ENCODE peak calls at places on chromosome X, in seven cellular contexts. N is body of pancreas; J is NCI-H748 treated with DMSO at 0.1 percent for 48 hours; L is activated CD8-positive, alpha-beta memory T cell treated with anti-CD3 and anti-CD28 coated beads for 48 hours; W is nephron progenitor cell; B is amniotic epithelial cell; P is astrocyte of the hippocampus. K is an unnamed sample.

GRCh38 chrX:108312011-108312410 is 126.2 kb downstream of the COL4A6 start:
- DNase-seq in B (peak), L (no peak), N (no peak), W (no peak), J (no peak), P (peak), K (no peak)

GRCh38 chrX:102975016-102975415 is 37.9 kb downstream of the RAB40AL start:
- DNase-seq in W (no peak), L (no peak), J (no peak), N (no peak), B (no peak), P (no peak), K (no peak)

GRCh38 chrX:11792461-11793421 is 34.7 kb downstream of the MSL3 start:
- DNase-seq in P (peak), W (no peak), J (no peak), L (peak), B (no peak), N (peak), K (no peak)

GRCh38 chrX:107775734-107776511 is at the start of gene TSC22D3:
- DNase-seq in P (peak), J (peak), B (peak), N (peak), L (no peak), W (peak), K (no peak)

GRCh38 chrX:29044802-29045201 is 457.6 kb downstream of the IL1RAPL1 start:
- DNase-seq in B (peak), W (no peak), N (no peak), P (peak), L (no peak), J (no peak), K (no peak)

GRCh38 chrX:153944140-153944799 is at the start of gene RENBP:
- DNase-seq in L (no peak), B (no peak), N (no peak), W (peak), P (no peak), J (no peak), K (no peak)

GRCh38 chrX:20252392-20253231 is 14.1 kb downstream of the RPS6KA3 start:
- DNase-seq in P (peak), J (no peak), B (no peak), W (peak), L (peak), N (peak), K (no peak)

GRCh38 chrX:40058719-40059118 is 39.0 kb downstream of the BCOR start:
- DNase-seq in N (peak), P (no peak), W (no peak), J (peak), L (no peak), B (no peak), K (no peak)

GRCh38 chrX:45591650-45592049 is 391.0 kb upstream of the DIPK2B start:
- DNase-seq in J (no peak), B (no peak), N (no peak), W (no peak), P (no peak), L (no peak), K (no peak)

GRCh38 chrX:132592880-132593279 is 104.0 kb upstream of the MBNL3 start:
- DNase-seq in P (no peak), J (peak), L (no peak), W (peak), B (no peak), N (peak), K (no peak)

GRCh38 chrX:115573172-115573571 is 12.2 kb downstream of the PLS3 start:
- DNase-seq in B (no peak), N (no peak), P (no peak), W (no peak), J (no peak), L (no peak), K (no peak)

GRCh38 chrX:112967341-112967740 is 126.7 kb upstream of the AMOT start:
- DNase-seq in W (no peak), L (no peak), J (no peak), N (no peak), P (peak), B (no peak), K (no peak)

GRCh38 chrX:39822133-39822748 is 275.5 kb downstream of the BCOR start:
- DNase-seq in L (no peak), W (no peak), N (no peak), P (no peak), B (no peak), J (no peak), K (no peak)

GRCh38 chrX:135425566-135425965 is 3.8 kb downstream of the SMIM10L2A start:
- DNase-seq in P (no peak), J (no peak), B (peak), L (no peak), W (no peak), N (no peak), K (no peak)

GRCh38 chrX:133563705-133564104 is 148.4 kb upstream of the GPC4 start:
- DNase-seq in N (no peak), W (no peak), J (no peak), P (no peak), B (no peak), L (no peak), K (no peak)

GRCh38 chrX:1401611-1402430 is 9.9 kb upstream of the SLC25A6 start:
- DNase-seq in B (no peak), W (no peak), J (no peak), N (no peak), P (no peak), L (no peak), K (no peak)

GRCh38 chrX:67546496-67547423 is 2.9 kb downstream of the AR start:
- DNase-seq in N (no peak), W (no peak), J (no peak), B (no peak), L (no peak), P (peak), K (no peak)

GRCh38 chrX:119654112-119654531 is 38.8 kb downstream of the SEPTIN6 start:
- DNase-seq in J (no peak), B (peak), P (peak), L (no peak), N (peak), W (peak), K (peak)

GRCh38 chrX:150680974-150681373 is 12.2 kb upstream of the MTMR1 start:
- DNase-seq in J (peak), B (peak), W (no peak), P (peak), L (no peak), N (peak), K (no peak)

GRCh38 chrX:13250831-13251612 is 68.8 kb downstream of the ATXN3L start:
- DNase-seq in W (no peak), B (peak), L (no peak), P (peak), J (no peak), N (no peak), K (no peak)

GRCh38 chrX:123169247-123169901 is 14.7 kb upstream of the GRIA3 start:
- DNase-seq in B (no peak), N (no peak), L (no peak), W (no peak), P (no peak), J (no peak), K (no peak)

GRCh38 chrX:123481908-123482873 is 250.7 kb downstream of the THOC2 start:
- DNase-seq in B (peak), P (peak), J (no peak), N (no peak), W (no peak), L (no peak), K (no peak)

GRCh38 chrX:65609237-65609636 is 58.2 kb upstream of the MSN start:
- DNase-seq in N (no peak), B (no peak), L (no peak), W (no peak), P (no peak), J (no peak), K (no peak)

GRCh38 chrX:37685452-37686347 is at the start of gene XK:
- DNase-seq in P (peak), L (peak), W (peak), J (peak), B (peak), N (peak), K (no peak)

GRCh38 chrX:42746606-42747005 is 31.4 kb downstream of the PPP1R2C start:
- DNase-seq in J (no peak), B (peak), L (no peak), N (no peak), P (no peak), W (no peak), K (no peak)

GRCh38 chrX:130714135-130714534 is 188.9 kb downstream of the ENOX2 start:
- DNase-seq in B (no peak), J (no peak), L (no peak), W (no peak), P (no peak), N (peak), K (no peak)

GRCh38 chrX:13721371-13721770 is 13.0 kb downstream of the TRAPPC2 start:
- DNase-seq in J (no peak), B (no peak), W (no peak), P (no peak), N (no peak), L (no peak), K (no peak)

GRCh38 chrX:134660627-134661026 is 2.4 kb upstream of the PLAC1 start:
- DNase-seq in W (no peak), J (no peak), B (peak), N (no peak), L (no peak), P (no peak), K (no peak)

GRCh38 chrX:109624641-109625311 is at the start of gene KCNE5:
- DNase-seq in J (no peak), L (no peak), B (no peak), P (peak), N (peak), W (peak), K (no peak)

GRCh38 chrX:100636321-100636991 is at the start of gene TSPAN6:
- DNase-seq in L (peak), P (peak), J (peak), W (peak), B (peak), N (peak), K (no peak)

GRCh38 chrX:11934089-11934488 is 176.1 kb downstream of the MSL3 start:
- DNase-seq in J (no peak), L (no peak), N (no peak), W (no peak), B (no peak), P (no peak), K (no peak)

GRCh38 chrX:10484683-10485247 is 135.6 kb downstream of the MID1 start:
- DNase-seq in P (peak), W (no peak), J (no peak), L (no peak), B (no peak), N (no peak), K (no peak)

GRCh38 chrX:110108381-110108796 is 105.5 kb downstream of the TMEM164 start:
- DNase-seq in N (no peak), W (no peak), B (peak), J (no peak), L (no peak), P (peak), K (no peak)

GRCh38 chrX:103847174-103847870 is 15.3 kb upstream of the RAB9B start:
- DNase-seq in W (no peak), L (no peak), N (no peak), B (peak), J (no peak), P (no peak), K (no peak)

GRCh38 chrX:1911401-1912131 is 296.7 kb downstream of the ASMT start:
- DNase-seq in N (no peak), L (no peak), P (no peak), J (no peak), B (no peak), W (no peak), K (no peak)

GRCh38 chrX:71629467-71629866 is 11.2 kb upstream of the CXCR3 start:
- DNase-seq in W (no peak), B (no peak), N (no peak), L (no peak), P (no peak), J (no peak), K (no peak)

GRCh38 chrX:72540318-72540717 is 32.3 kb downstream of the HDAC8 start:
- DNase-seq in B (peak), P (peak), W (no peak), N (no peak), J (peak), L (no peak), K (no peak)

GRCh38 chrX:10174810-10175209 is 18.0 kb downstream of the CLCN4 start:
- DNase-seq in B (peak), J (no peak), P (no peak), L (no peak), N (no peak), W (no peak), K (no peak)

GRCh38 chrX:136130931-136131843 is 16.1 kb upstream of the FHL1 start:
- DNase-seq in N (no peak), J (no peak), L (no peak), W (no peak), P (peak), B (peak), K (no peak)